ENCODE peak calls at places on chromosomes 11 and 22, in ten cellular contexts. G, W, J, F, C, E, M, S, U and X are unnamed samples.

GRCh38 chr11:10438451-10438850 is 16.6 kb upstream of the AMPD3 start:
- DNase-seq in G (no peak), J (no peak), U (no peak), W (no peak), S (no peak), F (no peak), E (no peak), C (no peak), M (no peak), X (no peak)

GRCh38 chr22:37290737-37291136 is 8.4 kb downstream of the CYTH4 start:
- DNase-seq in W (no peak), U (peak; percentile 41), J (no peak), F (no peak), E (no peak), C (no peak), S (no peak), M (no peak), G (no peak), X (no peak)

GRCh38 chr11:113313601-113314000 is 782 bp upstream of the TTC12 start:
- DNase-seq in G (no peak), M (no peak), C (no peak), E (no peak), U (no peak), W (no peak), J (no peak), S (no peak), F (no peak), X (no peak)

GRCh38 chr11:103529217-103529684 is 420.0 kb downstream of the DYNC2H1 start:
- DNase-seq in S (no peak), W (no peak), J (no peak), F (no peak), M (no peak), G (no peak), U (no peak), E (no peak), C (no peak), X (peak; percentile 43)

GRCh38 chr11:62140302-62141110 is 16.7 kb downstream of the INCENP start:
- DNase-seq in F (no peak), J (peak; percentile 11), M (no peak), G (no peak), W (no peak), E (no peak), C (no peak), U (no peak), S (no peak), X (no peak)

GRCh38 chr11:19200410-19201201 is 1.2 kb downstream of the CSRP3 start:
- DNase-seq in F (no peak), W (peak; percentile 55), E (peak; percentile 60), C (no peak), S (no peak), U (no peak), G (no peak), J (peak; percentile 71), M (peak; percentile 37), X (peak; percentile 83)

GRCh38 chr11:107457205-107457557 is 444 bp downstream of the CWF19L2 start:
- DNase-seq in F (no peak), J (no peak), G (no peak), C (peak; percentile 49), M (no peak), S (no peak), W (no peak), U (no peak), E (no peak), X (peak; percentile 9)

GRCh38 chr11:123129920-123130319 is 65.1 kb downstream of the CLMP start:
- DNase-seq in W (no peak), U (no peak), C (no peak), E (no peak), S (no peak), F (no peak), J (no peak), G (no peak), M (no peak), X (no peak)

GRCh38 chr11:16604784-16605439 is 133.5 kb upstream of the C11orf58 start:
- DNase-seq in W (peak; percentile 55), E (peak; percentile 80), C (no peak), S (no peak), J (peak; percentile 54), U (peak; percentile 56), G (peak; percentile 38), M (peak; percentile 41), F (peak; percentile 40), X (peak; percentile 72)

GRCh38 chr11:2884424-2884815 is 1.2 kb downstream of the CDKN1C start:
- DNase-seq in W (peak; percentile 71), F (no peak), E (peak; percentile 78), J (peak; percentile 62), M (no peak), U (peak; percentile 66), C (no peak), S (no peak), G (peak; percentile 69), X (peak; percentile 65)

GRCh38 chr11:8959546-8960166 is 4.6 kb downstream of the TMEM9B start:
- DNase-seq in C (peak; percentile 84), G (peak; percentile 31), F (peak; percentile 58), S (peak; percentile 67), J (no peak), U (no peak), W (no peak), M (peak; percentile 58), E (no peak), X (peak; percentile 71)

GRCh38 chr22:45497268-45497667 is 5.4 kb upstream of the FBLN1 start:
- DNase-seq in E (no peak), C (no peak), W (no peak), F (no peak), U (no peak), J (no peak), S (no peak), G (no peak), M (no peak), X (no peak)

GRCh38 chr11:99418927-99419707 is 398.4 kb downstream of the CNTN5 start:
- DNase-seq in G (no peak), M (no peak), C (no peak), W (no peak), F (no peak), U (no peak), J (no peak), E (no peak), S (no peak), X (no peak)

GRCh38 chr11:113345978-113346377 is 31.6 kb downstream of the TTC12 start:
- DNase-seq in J (no peak), C (no peak), F (no peak), S (no peak), M (no peak), G (no peak), U (no peak), E (no peak), W (no peak), X (peak; percentile 34)

DNA sequence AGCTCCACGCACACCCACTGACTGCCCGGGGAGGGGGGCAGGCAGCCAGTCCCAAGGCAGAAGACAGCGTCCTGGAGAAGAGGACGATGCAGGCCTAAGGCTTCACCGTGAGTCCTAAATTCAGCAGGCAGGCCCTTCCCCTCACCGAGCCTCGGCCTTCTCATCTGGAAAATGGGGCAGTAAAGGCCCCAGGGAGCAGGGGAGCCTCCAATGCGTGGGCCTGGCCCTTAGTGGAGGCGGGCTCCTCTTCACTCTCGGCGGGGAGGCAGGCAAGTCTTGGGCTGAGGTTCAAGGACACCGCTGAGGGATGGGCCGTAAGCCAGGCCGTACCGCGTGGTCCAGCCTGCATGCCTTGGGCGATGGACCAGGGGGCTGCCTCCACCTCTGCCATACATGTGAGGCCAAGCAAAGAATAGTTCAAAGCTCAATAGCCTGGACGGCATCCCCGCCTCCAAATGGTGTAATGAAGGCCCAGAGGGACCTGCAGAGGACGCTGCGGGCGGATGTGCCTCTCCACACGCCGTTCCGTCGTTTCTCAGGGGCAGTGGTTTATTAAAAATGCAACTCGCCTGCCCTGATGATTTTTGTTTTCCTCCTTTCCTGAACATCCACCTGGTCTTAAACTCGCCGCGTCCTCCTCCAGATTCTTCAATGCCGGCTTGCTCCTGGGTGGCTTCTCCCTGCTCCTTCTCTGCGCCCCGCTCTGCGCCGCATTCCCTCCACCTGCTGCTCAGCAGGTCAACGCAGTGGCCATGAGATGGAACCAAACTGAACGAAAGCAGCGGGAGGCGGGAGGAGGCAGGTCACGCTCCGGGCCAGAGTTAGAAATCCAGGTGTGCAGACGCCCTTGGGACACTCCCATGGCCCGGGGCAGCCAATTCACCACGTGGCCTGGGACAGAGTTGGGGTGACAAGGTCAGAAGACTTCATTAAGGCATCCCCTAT is 627.8 kb downstream of the TBC1D22A start:
- DNase-seq in C (no peak), F (no peak), W (peak; percentile 32), J (no peak), G (no peak), S (no peak), U (no peak), M (no peak), E (no peak), X (no peak)
- H3K9me3 ChIP-seq in C (no peaks in the 10 kb centered on the region), F (peaks cover 84% of the 10 kb centered on the region), W (no peaks in the 10 kb centered on the region), J (no peaks in the 10 kb centered on the region), G (no peaks in the 10 kb centered on the region), S (no peaks in the 10 kb centered on the region), U (no peaks in the 10 kb centered on the region), M (no peaks in the 10 kb centered on the region), E (no peaks in the 10 kb centered on the region), X (no peaks in the 10 kb centered on the region)

GRCh38 chr11:36399236-36399635 is 103.1 kb downstream of the PRR5L start:
- DNase-seq in C (no peak), M (no peak), G (no peak), U (no peak), E (no peak), J (no peak), S (no peak), W (no peak), F (no peak), X (no peak)
- H3K27ac ChIP-seq in C (no peak overlapping the region), M (no peak overlapping the region), G (no peak overlapping the region), U (no peak overlapping the region), E (no peak overlapping the region), J (no peak overlapping the region), S (no peak overlapping the region), W (no peak overlapping the region), F (no peak overlapping the region), X (no peak overlapping the region)

DNA sequence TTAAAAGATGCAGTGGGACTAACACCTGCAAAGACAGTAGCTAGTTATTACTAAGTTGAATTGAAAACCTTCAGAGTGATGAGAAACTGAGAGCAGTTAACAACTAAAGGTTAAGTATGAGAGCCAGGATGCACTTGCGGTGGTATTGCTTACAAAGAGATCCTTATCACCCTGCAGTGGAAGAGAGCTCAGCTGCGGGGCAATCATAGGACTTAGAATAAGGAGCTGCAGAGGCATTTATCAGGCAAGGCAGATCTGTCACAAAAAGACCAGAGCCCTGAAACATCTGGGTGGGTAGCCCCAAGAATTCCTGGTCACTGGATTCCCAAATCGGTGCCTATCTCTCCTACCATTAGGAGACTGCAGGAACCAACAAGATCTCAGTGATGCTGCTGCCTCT is 34.3 kb upstream of the CFAP300 start:
- DNase-seq in E (no peak), M (no peak), J (no peak), F (no peak), U (no peak), C (peak; percentile 44), S (no peak), G (no peak), W (no peak), X (no peak)
- H3K4me1 ChIP-seq in E (peaks cover 10% of the 10 kb centered on the region), M (no peaks in the 10 kb centered on the region), J (peaks cover 10% of the 10 kb centered on the region), F (peaks cover 4% of the 10 kb centered on the region), U (peaks cover 12% of the 10 kb centered on the region), C (no peaks in the 10 kb centered on the region), S (peaks cover 23% of the 10 kb centered on the region), G (no peaks in the 10 kb centered on the region), W (peaks cover 3% of the 10 kb centered on the region), X (peaks cover 11% of the 10 kb centered on the region)

DNA sequence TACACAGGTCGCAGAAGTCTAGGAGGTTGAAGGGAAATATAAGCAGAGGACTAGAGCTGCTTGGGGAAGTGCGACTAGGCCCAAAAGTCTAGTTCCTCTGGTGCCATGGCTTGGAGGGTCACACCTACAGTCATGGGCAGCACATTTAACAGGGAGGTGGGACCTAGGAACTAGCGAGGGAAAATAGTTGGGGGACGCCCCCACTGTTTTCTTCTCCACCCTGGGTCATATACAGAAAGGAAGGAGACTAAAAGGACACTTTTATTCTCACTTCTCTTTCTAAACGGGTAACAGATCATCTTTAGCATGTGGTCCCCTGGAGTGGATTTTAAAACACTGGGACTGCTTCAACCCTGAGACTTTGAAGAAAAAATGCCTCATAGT is 16.6 kb downstream of the APIP start:
- DNase-seq in M (no peak), E (no peak), F (no peak), J (no peak), C (peak; percentile 36), W (no peak), U (no peak), G (no peak), S (no peak), X (peak; percentile 8)
- H3K9me3 ChIP-seq in M (peaks cover 3% of the 10 kb centered on the region), E (peaks cover 14% of the 10 kb centered on the region), F (peaks cover 19% of the 10 kb centered on the region), J (peaks cover 43% of the 10 kb centered on the region), C (peaks cover 58% of the 10 kb centered on the region), W (peaks cover 6% of the 10 kb centered on the region), U (peaks cover 51% of the 10 kb centered on the region), G (peaks cover 14% of the 10 kb centered on the region), S (no peaks in the 10 kb centered on the region), X (no peaks in the 10 kb centered on the region)